ENCODE peak calls at places on chromosomes 5 and 9, in six cellular contexts. H, J, Q, E, Z and C are unnamed samples.
A peak's percentile ranks its signal among the peaks of the same experiment; 100 is the strongest.

GRCh38 chr5:43161244-43161643 is 30.8 kb upstream of the NIM1K start:
- DNase-seq in H (no peak), J (no peak), Q (no peak), E (no peak), Z (no peak), C (peak; percentile 55)

GRCh38 chr5:147860641-147861025 is 17.9 kb upstream of the SCGB3A2 start:
- DNase-seq in H (no peak), J (no peak), Q (no peak), E (no peak), Z (no peak), C (no peak)

GRCh38 chr9:94757158-94757557 is 30.7 kb downstream of the AOPEP start:
- DNase-seq in H (peak; percentile 37), J (no peak), Q (no peak), E (peak; percentile 70), Z (peak; percentile 93), C (no peak)

GRCh38 chr9:16637218-16637617 is 233.3 kb downstream of the BNC2 start:
- DNase-seq in H (no peak), J (no peak), Q (no peak), E (no peak), Z (peak; percentile 45), C (no peak)

GRCh38 chr5:6632324-6632930 is 417 bp downstream of the NSUN2 start:
- DNase-seq in H (no peak), J (no peak), Q (no peak), E (peak; percentile 36), Z (no peak), C (no peak)

GRCh38 chr9:93300175-93300572 is 116.2 kb downstream of the WNK2 start:
- DNase-seq in H (no peak), J (no peak), Q (no peak), E (no peak), Z (no peak), C (no peak)

GRCh38 chr9:126952180-126952960 is 37.8 kb downstream of the RALGPS1 start:
- DNase-seq in H (no peak), J (no peak), Q (no peak), E (peak; percentile 68), Z (peak; percentile 42), C (no peak)

GRCh38 chr9:105539452-105539851 is 18.5 kb upstream of the FKTN start:
- DNase-seq in H (peak; percentile 25), J (no peak), Q (no peak), E (no peak), Z (no peak), C (no peak)

GRCh38 chr5:74454263-74455030 is 186.1 kb downstream of the ENC1 start:
- DNase-seq in H (no peak), J (no peak), Q (no peak), E (no peak), Z (no peak), C (no peak)

GRCh38 chr9:78131969-78132687 is 100.5 kb upstream of the GNAQ start:
- DNase-seq in H (no peak), J (no peak), Q (no peak), E (no peak), Z (peak; percentile 47), C (no peak)

GRCh38 chr9:126965077-126965476 is 50.5 kb downstream of the RALGPS1 start:
- DNase-seq in H (no peak), J (no peak), Q (no peak), E (peak; percentile 26), Z (no peak), C (no peak)

GRCh38 chr5:124906339-124907097 is 160.1 kb upstream of the ZNF608 start:
- DNase-seq in H (peak; percentile 62), J (no peak), Q (peak; percentile 55), E (peak; percentile 92), Z (peak; percentile 74), C (no peak)

GRCh38 chr5:79691007-79691406 is 1.4 kb downstream of the CMYA5 start:
- DNase-seq in H (no peak), J (no peak), Q (no peak), E (no peak), Z (no peak), C (no peak)

GRCh38 chr5:178058321-178059012 is 54.9 kb upstream of the N4BP3 start:
- DNase-seq in H (no peak), J (no peak), Q (no peak), E (no peak), Z (no peak), C (no peak)

GRCh38 chr5:120817044-120817985 is 353.2 kb downstream of the PRR16 start:
- DNase-seq in H (peak; percentile 42), J (no peak), Q (no peak), E (peak; percentile 18), Z (peak; percentile 6), C (no peak)

GRCh38 chr9:88551546-88552137 is 16.7 kb downstream of the NXNL2 start:
- DNase-seq in H (no peak), J (no peak), Q (no peak), E (no peak), Z (no peak), C (no peak)

GRCh38 chr5:60161340-60161934 is 267.9 kb upstream of the PDE4D start:
- DNase-seq in H (peak; percentile 59), J (no peak), Q (no peak), E (peak; percentile 55), Z (peak; percentile 25), C (no peak)

GRCh38 chr9:112866662-112867274 is 23.9 kb downstream of the SLC46A2 start:
- DNase-seq in H (peak; percentile 65), J (no peak), Q (no peak), E (peak; percentile 91), Z (no peak), C (no peak)

GRCh38 chr5:78738693-78739300 is 90.2 kb upstream of the LHFPL2 start:
- DNase-seq in H (no peak), J (no peak), Q (no peak), E (no peak), Z (no peak), C (no peak)

GRCh38 chr9:79877943-79878612 is 306.3 kb downstream of the TLE4 start:
- DNase-seq in H (no peak), J (no peak), Q (no peak), E (no peak), Z (no peak), C (no peak)

DNA sequence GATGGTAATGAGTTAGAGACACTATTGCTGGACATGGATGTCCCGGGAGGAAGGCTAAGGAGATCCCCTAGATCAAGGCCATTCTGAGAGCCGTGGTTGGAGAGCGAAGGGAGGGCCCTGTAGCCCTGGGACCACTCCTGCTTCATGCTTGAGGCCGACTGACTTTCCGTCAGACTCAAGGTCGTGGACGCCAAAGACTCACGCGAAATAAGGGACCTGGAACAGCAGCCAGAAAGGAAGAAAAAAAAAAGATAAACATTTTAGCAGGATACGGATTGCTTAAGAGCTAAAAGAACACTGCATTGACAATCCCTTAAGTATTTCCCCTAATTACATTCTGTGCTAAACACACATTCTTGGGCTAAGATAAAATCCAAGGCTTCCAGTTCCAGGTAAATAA is 181.2 kb downstream of the GLIS3 start:
- DNase-seq in H (no peak), J (no peak), Q (peak; percentile 28), E (peak; percentile 70), Z (no peak), C (no peak)
- H3K4me1 ChIP-seq in H (no peaks in the 10 kb centered on the region), J (no peaks in the 10 kb centered on the region), Q (peaks cover 30% of the 10 kb centered on the region), E (no peaks in the 10 kb centered on the region), Z (peaks cover 25% of the 10 kb centered on the region), C (no peaks in the 10 kb centered on the region)

DNA sequence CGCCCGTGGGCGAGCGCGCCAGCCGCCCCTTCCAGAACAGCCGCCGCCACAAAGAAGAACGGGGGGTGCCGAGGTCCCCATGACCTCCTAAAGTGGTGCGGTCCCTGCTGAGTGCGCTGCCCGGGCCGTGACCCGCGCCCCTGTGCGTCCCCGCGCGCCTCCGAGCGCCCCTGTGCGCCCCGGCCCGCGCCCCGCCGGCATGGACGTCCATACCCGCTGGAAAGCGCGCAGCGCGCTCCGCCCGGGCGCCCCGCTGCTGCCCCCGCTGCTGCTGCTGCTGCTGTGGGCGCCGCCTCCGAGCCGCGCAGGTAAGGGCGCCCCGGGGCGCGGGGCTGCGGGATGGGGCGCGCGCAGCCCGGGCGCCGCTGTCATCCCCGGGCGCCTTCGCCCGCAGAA is 384 bp downstream of the COL5A1 start:
- DNase-seq in H (no peak), J (no peak), Q (no peak), E (no peak), Z (no peak), C (no peak)
- H3K4me3 ChIP-seq in H (peak overlapping the region; percentile 81), J (no peak overlapping the region), Q (peak overlapping the region; percentile 61), E (peak overlapping the region; percentile 86), Z (peak overlapping the region; percentile 81), C (no peak overlapping the region)

GRCh38 chr5:135341696-135342095 is 57.3 kb downstream of the MACROH2A1 start:
- DNase-seq in H (no peak), J (no peak), Q (no peak), E (no peak), Z (no peak), C (no peak)

GRCh38 chr5:135339623-135340022 is 59.4 kb downstream of the MACROH2A1 start:
- DNase-seq in H (no peak), J (no peak), Q (no peak), E (no peak), Z (no peak), C (no peak)

GRCh38 chr5:135342227-135342859 is 56.7 kb downstream of the MACROH2A1 start:
- DNase-seq in H (no peak), J (no peak), Q (no peak), E (no peak), Z (no peak), C (no peak)

GRCh38 chr5:135340568-135340967 is 58.5 kb downstream of the MACROH2A1 start:
- DNase-seq in H (no peak), J (no peak), Q (no peak), E (no peak), Z (no peak), C (no peak)

DNA sequence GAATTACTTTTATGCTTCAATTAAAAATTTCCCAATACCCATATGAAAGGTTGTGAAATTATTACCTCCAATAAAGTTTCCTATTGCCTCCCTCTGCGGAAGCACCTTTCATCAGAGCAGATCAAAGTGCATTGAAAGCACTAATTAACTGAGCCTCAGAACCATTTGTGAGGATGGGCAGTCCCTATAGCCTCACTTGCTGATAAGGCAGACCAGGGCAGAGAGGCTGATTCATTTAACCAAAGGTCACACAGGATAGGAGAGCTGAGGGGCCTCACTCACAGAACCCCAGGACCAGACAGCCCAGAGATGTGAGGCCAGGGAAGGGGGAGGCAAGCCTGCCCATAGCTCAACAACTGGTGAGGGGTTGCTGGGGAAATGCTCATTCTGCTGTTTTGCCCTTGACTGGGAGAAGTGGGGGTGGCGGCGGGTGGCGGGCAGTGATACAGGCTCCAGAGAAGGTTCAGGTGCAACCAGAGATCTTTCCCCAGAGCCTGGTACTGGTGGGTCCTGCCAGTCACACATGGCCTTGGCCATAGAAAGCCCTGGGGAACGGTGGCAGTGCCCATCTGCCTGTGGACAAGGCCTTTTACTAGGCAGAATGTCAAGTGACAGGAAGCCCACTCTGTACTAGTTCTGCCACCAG is 57.9 kb downstream of the MACROH2A1 start:
- DNase-seq in H (no peak), J (no peak), Q (no peak), E (no peak), Z (no peak), C (no peak)
- H3K36me3 ChIP-seq in H (peaks cover 53% of the 10 kb centered on the region), J (peaks cover 80% of the 10 kb centered on the region), Q (no peaks in the 10 kb centered on the region), E (peaks cover 63% of the 10 kb centered on the region), Z (peaks cover 63% of the 10 kb centered on the region), C (peaks cover 20% of the 10 kb centered on the region)

DNA sequence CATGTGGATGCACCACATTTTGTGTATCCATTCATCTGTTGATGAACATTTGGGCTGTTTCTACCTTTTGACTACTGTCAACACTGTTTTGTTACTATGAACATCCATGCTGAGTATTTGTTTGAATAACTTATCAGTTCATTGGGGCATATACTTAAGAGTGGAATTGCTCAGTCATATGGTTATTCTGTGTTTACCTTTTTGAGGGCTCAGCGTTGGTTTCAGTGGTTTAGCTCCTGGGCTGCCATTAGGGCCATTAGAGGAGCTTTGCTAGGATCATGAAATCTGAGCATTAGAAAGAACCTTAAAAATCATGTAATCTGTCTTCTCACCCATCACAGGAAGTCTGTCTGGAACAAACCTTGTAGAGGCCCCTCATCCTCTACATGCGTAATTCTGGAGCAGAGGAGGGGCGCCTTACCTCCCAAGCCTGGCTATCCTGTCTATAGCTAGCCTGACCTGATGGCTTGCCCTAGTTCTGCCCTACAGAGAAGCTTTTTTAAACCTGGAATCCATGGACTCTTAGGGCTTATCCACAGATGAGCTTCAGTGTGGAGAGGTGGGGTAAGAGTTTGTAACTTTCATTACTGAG is 92.9 kb downstream of the PDZD2 start:
- DNase-seq in H (no peak), J (no peak), Q (no peak), E (no peak), Z (no peak), C (no peak)
- H3K4me1 ChIP-seq in H (no peaks in the 10 kb centered on the region), J (peaks cover 12% of the 10 kb centered on the region), Q (peaks cover 54% of the 10 kb centered on the region), E (peaks cover 5% of the 10 kb centered on the region), Z (no peaks in the 10 kb centered on the region), C (no peaks in the 10 kb centered on the region)